ENCODE peak calls at places on chromosomes 7 and 10, in nine cellular contexts. X is fibroblast of lung; C is sigmoid colon; L is HepG2; G is heart right ventricle; H is colonic mucosa; Q is osteoblast; K is transverse colon; F is effector memory CD4-positive, alpha-beta T cell. W is an unnamed sample. For H3K27me3, the result is how much of the 10 kb centered on the place peaks cover.

GRCh38 chr7:87702326-87702725 is 74.1 kb downstream of the RUNDC3B start:
- DNase-seq in X (peak), C (no peak), L (no peak), G (no peak), H (no peak), Q (no peak), K (no peak), F (no peak), W (no peak)

GRCh38 chr7:1137517-1138167 is 22.4 kb downstream of the ZFAND2A start:
- DNase-seq in X (no peak), C (peak), L (no peak), G (no peak), H (no peak), Q (peak), K (no peak), F (no peak), W (no peak)

GRCh38 chr7:50766808-50767207 is 15.9 kb downstream of the GRB10 start:
- DNase-seq in X (no peak), C (no peak), L (no peak), G (no peak), H (no peak), Q (no peak), K (no peak), F (no peak), W (no peak)

GRCh38 chr7:34453150-34453549 is 204.9 kb upstream of the NPSR1 start:
- DNase-seq in X (peak), C (no peak), L (no peak), G (no peak), H (no peak), Q (peak), K (no peak), F (no peak), W (no peak)

GRCh38 chr10:71766717-71767419 is 6.5 kb downstream of the VSIR start:
- DNase-seq in X (peak), C (peak), L (peak), G (peak), H (peak), Q (peak), K (peak), F (no peak), W (peak)

GRCh38 chr7:150945171-150945852 is 32.8 kb downstream of the KCNH2 start:
- DNase-seq in X (no peak), C (peak), L (no peak), G (no peak), H (no peak), Q (peak), K (no peak), F (no peak), W (no peak)

GRCh38 chr7:138907849-138908248 is 73.3 kb downstream of the KIAA1549 start:
- DNase-seq in X (no peak), C (no peak), L (no peak), G (no peak), H (no peak), Q (no peak), K (no peak), F (no peak), W (no peak)

GRCh38 chr10:50946991-50947781 is 61.8 kb upstream of the A1CF start:
- DNase-seq in X (peak), C (no peak), L (no peak), G (no peak), H (no peak), Q (no peak), K (no peak), F (no peak), W (peak)

GRCh38 chr10:12720217-12720981 is 281.1 kb downstream of the CCDC3 start:
- DNase-seq in X (peak), C (peak), L (peak), G (peak), H (peak), Q (peak), K (peak), F (no peak), W (peak)

GRCh38 chr10:132304756-132305509 is 2.8 kb downstream of the STK32C start:
- DNase-seq in X (no peak), C (peak), L (no peak), G (no peak), H (no peak), Q (peak), K (no peak), F (no peak), W (no peak)

GRCh38 chr7:126569402-126569801 is 683.3 kb downstream of the GRM8 start:
- DNase-seq in X (peak), C (no peak), L (no peak), G (no peak), H (no peak), Q (no peak), K (no peak), F (no peak), W (no peak)

GRCh38 chr10:132452216-132452650 is 55.2 kb downstream of the PWWP2B start:
- DNase-seq in X (no peak), C (no peak), L (no peak), G (peak), H (no peak), Q (peak), K (peak), F (no peak), W (no peak)

GRCh38 chr10:71268247-71268691 is 50.8 kb upstream of the SLC29A3 start:
- DNase-seq in X (peak), C (no peak), L (peak), G (no peak), H (no peak), Q (peak), K (no peak), F (no peak), W (no peak)

GRCh38 chr10:112140110-112140755 is 43.3 kb downstream of the GPAM start:
- DNase-seq in X (peak), C (peak), L (peak), G (peak), H (peak), Q (peak), K (peak), F (peak), W (peak)

GRCh38 chr7:95066736-95067530 is 159.5 kb downstream of the PPP1R9A start:
- DNase-seq in X (peak), C (no peak), L (peak), G (no peak), H (no peak), Q (no peak), K (no peak), F (no peak), W (peak)

GRCh38 chr10:119817991-119818888 is 54.4 kb downstream of the MCMBP start:
- DNase-seq in X (peak), C (peak), L (no peak), G (peak), H (peak), Q (peak), K (peak), F (no peak), W (no peak)

GRCh38 chr10:118374404-118374803 is 32.3 kb upstream of the FAM204A start:
- DNase-seq in X (peak), C (no peak), L (no peak), G (no peak), H (no peak), Q (no peak), K (no peak), F (no peak), W (no peak)

GRCh38 chr7:22937946-22938345 is 76.0 kb downstream of the HYCC1 start:
- DNase-seq in X (no peak), C (no peak), L (no peak), G (no peak), H (no peak), Q (no peak), K (no peak), F (no peak), W (no peak)

GRCh38 chr10:6689036-6689435 is 109.0 kb upstream of the PRKCQ start:
- DNase-seq in X (peak), C (no peak), L (no peak), G (no peak), H (no peak), Q (no peak), K (no peak), F (no peak), W (no peak)

GRCh38 chr10:86749835-86750234 is 6.6 kb upstream of the BMPR1A start:
- DNase-seq in X (no peak), C (no peak), L (no peak), G (no peak), H (no peak), Q (no peak), K (no peak), F (no peak), W (no peak)

GRCh38 chr10:86751477-86751876 is 4.9 kb upstream of the BMPR1A start:
- DNase-seq in X (no peak), C (no peak), L (no peak), G (no peak), H (no peak), Q (no peak), K (no peak), F (no peak), W (no peak)

GRCh38 chr10:86744067-86744725 is 12.2 kb upstream of the BMPR1A start:
- DNase-seq in X (no peak), C (peak), L (no peak), G (no peak), H (peak), Q (no peak), K (peak), F (no peak), W (no peak)

GRCh38 chr10:86752311-86752710 is 4.1 kb upstream of the BMPR1A start:
- DNase-seq in X (no peak), C (no peak), L (no peak), G (no peak), H (peak), Q (no peak), K (peak), F (no peak), W (peak)

GRCh38 chr10:86747796-86748581 is 8.4 kb upstream of the BMPR1A start:
- DNase-seq in X (no peak), C (no peak), L (no peak), G (no peak), H (no peak), Q (no peak), K (no peak), F (no peak), W (no peak)
- H3K27me3 ChIP-seq in X (under half), C (under half), L (under half), G (under half), H (under half), Q (under half), K (under half), F (under half), W (under half)

DNA sequence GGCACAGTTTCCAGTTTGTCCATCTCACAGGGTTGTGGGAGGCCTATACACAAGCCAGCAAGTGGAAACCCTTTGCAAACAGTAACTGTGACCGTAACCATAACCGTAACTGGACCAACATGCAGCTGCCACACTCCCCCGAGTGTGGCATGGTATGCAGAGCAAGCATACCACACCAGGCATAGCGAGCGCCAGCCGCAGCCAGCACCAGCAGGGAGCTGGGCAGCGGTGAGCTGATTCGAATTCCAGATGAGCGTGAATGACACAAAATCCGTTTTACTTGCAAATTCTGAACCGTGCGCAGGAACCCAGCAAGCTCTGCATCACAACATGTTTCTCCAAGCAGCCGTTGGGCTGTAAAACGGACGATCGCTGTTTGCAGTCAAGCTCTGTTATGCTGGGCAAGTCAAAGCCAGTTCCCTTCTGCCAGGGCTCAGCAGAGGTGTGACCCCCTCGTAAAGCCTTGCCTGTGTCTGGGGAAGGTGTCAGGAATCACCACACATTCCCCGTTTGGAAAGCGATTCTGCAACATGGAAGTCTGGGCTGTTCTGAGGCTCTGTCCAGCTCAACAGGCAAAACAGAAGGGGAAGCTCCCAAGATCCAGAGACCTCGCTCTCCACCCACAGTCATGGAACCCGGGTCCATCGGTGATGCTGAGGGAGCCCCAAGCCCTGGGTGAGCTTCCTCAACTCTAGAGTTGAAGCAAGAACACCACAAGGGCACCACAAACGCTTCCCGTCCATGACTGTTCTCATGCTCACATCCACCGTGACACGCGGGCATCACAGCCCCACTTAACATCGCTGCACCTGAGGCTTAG is 111.0 kb downstream of the OAT start:
- DNase-seq in X (no peak), C (peak), L (no peak), G (no peak), H (no peak), Q (peak), K (no peak), F (no peak), W (no peak)
- H3K27me3 ChIP-seq in X (under half), C (under half), L (under half), G (under half), H (under half), Q (under half), K (under half), F (under half), W (under half)

GRCh38 chr7:155531686-155532085 is 14.7 kb downstream of the CNPY1 start:
- DNase-seq in X (no peak), C (peak), L (peak), G (no peak), H (no peak), Q (no peak), K (no peak), F (no peak), W (no peak)
- H3K27me3 ChIP-seq in X (under half), C (under half), L (half or more), G (half or more), H (under half), Q (under half), K (half or more), F (under half), W (under half)

DNA sequence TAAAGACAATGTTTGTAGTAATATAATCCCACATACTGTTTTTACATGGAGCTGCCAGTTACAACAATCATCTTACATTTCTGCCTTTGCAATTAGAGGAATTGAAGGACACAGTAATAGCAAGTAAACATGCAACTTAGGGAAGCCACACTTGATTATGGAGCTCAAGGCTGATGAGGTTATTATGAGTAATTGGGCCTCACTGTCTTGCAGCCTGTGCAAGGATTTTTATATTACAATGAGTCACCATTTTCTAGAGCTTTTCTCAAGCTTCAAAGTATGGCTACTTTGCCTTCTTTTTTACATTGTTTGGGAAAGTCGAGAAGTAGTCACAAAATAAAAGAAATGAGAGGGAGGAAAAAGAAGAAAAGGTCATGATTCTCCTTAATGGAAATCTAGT is 226.4 kb downstream of the KIAA1217 start:
- DNase-seq in X (peak), C (no peak), L (no peak), G (no peak), H (no peak), Q (peak), K (no peak), F (no peak), W (no peak)
- H3K27me3 ChIP-seq in X (under half), C (under half), L (under half), G (under half), H (under half), Q (under half), K (under half), F (under half), W (under half)